ENCODE peak calls at places on chromosomes 13 and 19, in five cellular contexts. G is ELR; D is T-helper 2 cell treated with Interferon-gamma antibody and Interleukin-4, amounts not matched to agents 5 μg/mL and 100 μg/mL, for 36 hours; E is testis; O is vagina. S is an unnamed sample.

GRCh38 chr19:24033308-24033961 is 53.6 kb upstream of the ZNF254 start:
- DNase-seq in D (peak; percentile 81), O (peak; percentile 94), G (peak; percentile 94), E (peak; percentile 96), S (peak; percentile 92)

GRCh38 chr19:28217064-28217463 is 995.9 kb downstream of the UQCRFS1 start:
- DNase-seq in D (no peak), O (no peak), G (no peak), E (no peak), S (no peak)

GRCh38 chr13:103188688-103189326 is 122.6 kb upstream of the SLC10A2 start:
- DNase-seq in D (no peak), O (no peak), G (peak; percentile 16), E (no peak), S (peak; percentile 58)

GRCh38 chr19:35090160-35090794 is 25.3 kb upstream of the FXYD3 start:
- DNase-seq in O (no peak), E (peak; percentile 79), D (peak; percentile 9), G (peak; percentile 72), S (peak; percentile 54)

GRCh38 chr19:54551950-54552912 is 21.4 kb upstream of the LILRA2 start:
- DNase-seq in E (no peak), G (no peak), O (no peak), D (no peak), S (no peak)

GRCh38 chr13:42883771-42884170 is 102.4 kb downstream of the FAM216B start:
- DNase-seq in E (peak; percentile 46), D (no peak), O (no peak), G (peak; percentile 70), S (peak; percentile 68)

GRCh38 chr13:44280461-44280860 is 93.2 kb upstream of the SERP2 start:
- DNase-seq in O (no peak), G (peak; percentile 82), E (no peak), D (no peak), S (peak; percentile 92)

GRCh38 chr19:4390017-4390861 is 10.1 kb downstream of the SH3GL1 start:
- DNase-seq in E (peak; percentile 43), O (no peak), G (peak; percentile 32), D (no peak), S (peak; percentile 37)

GRCh38 chr19:42032428-42032827 is 37.6 kb downstream of the GRIK5 start:
- DNase-seq in G (no peak), O (no peak), D (no peak), E (no peak), S (peak; percentile 90)

S was measured in kidney tubule cell.